ENCODE peak calls at places on chromosomes 12 and 14, in ten cellular contexts. F, T, I, P, R, H, A, Y, Z and S are unnamed samples.

GRCh38 chr12:49507139-49507538 is 31.7 kb upstream of the KCNH3 start:
- DNase-seq in F (no peak), T (no peak), I (no peak), P (no peak), R (peak; percentile 94), H (peak; percentile 89), A (peak; percentile 85), Y (no peak), Z (no peak), S (peak; percentile 79)

GRCh38 chr12:90152897-90153624 is 444.4 kb upstream of the ATP2B1 start:
- DNase-seq in F (peak; percentile 74), T (no peak), I (no peak), P (no peak), R (peak; percentile 9), H (no peak), A (peak; percentile 2), Y (no peak), Z (no peak), S (no peak)

GRCh38 chr12:126551882-126552281 is 1486.6 kb downstream of the AACS start:
- DNase-seq in F (no peak), T (no peak), I (no peak), P (no peak), R (no peak), H (no peak), A (no peak), Y (no peak), Z (no peak), S (no peak)

GRCh38 chr12:130714091-130714590 is 2.0 kb downstream of the RIMBP2 start:
- DNase-seq in F (peak; percentile 56), T (no peak), I (no peak), P (no peak), R (peak; percentile 4), H (no peak), A (no peak), Y (no peak), Z (no peak), S (no peak)

GRCh38 chr14:41062826-41063225 is 543.9 kb upstream of the LRFN5 start:
- DNase-seq in F (no peak), T (no peak), I (no peak), P (no peak), R (no peak), H (peak; percentile 56), A (no peak), Y (no peak), Z (no peak), S (no peak)

GRCh38 chr12:121786441-121786825 is 7.1 kb downstream of the RHOF start:
- DNase-seq in F (peak; percentile 83), T (peak; percentile 88), I (no peak), P (no peak), R (peak; percentile 64), H (peak; percentile 67), A (peak; percentile 96), Y (no peak), Z (no peak), S (peak; percentile 67)

GRCh38 chr12:126772171-126772864 is 1494.7 kb upstream of the TMEM132C start:
- DNase-seq in F (peak; percentile 25), T (no peak), I (no peak), P (no peak), R (peak; percentile 1), H (peak; percentile 64), A (no peak), Y (no peak), Z (no peak), S (peak; percentile 26)

GRCh38 chr12:92582466-92582865 is 120.3 kb upstream of the PLEKHG7 start:
- DNase-seq in F (no peak), T (no peak), I (no peak), P (no peak), R (no peak), H (no peak), A (no peak), Y (no peak), Z (no peak), S (no peak)

GRCh38 chr12:130249376-130249775 is 87.1 kb downstream of the FZD10 start:
- DNase-seq in F (peak; percentile 80), T (no peak), I (no peak), P (peak; percentile 52), R (no peak), H (no peak), A (no peak), Y (no peak), Z (peak; percentile 8), S (no peak)

GRCh38 chr14:101525646-101526527 is 35.4 kb upstream of the DIO3 start:
- DNase-seq in F (peak; percentile 75), T (no peak), I (no peak), P (no peak), R (no peak), H (no peak), A (no peak), Y (no peak), Z (no peak), S (no peak)

GRCh38 chr14:45135181-45135580 is 549 bp upstream of the FANCM start:
- DNase-seq in F (peak; percentile 25), T (no peak), I (no peak), P (peak; percentile 82), R (peak; percentile 60), H (peak; percentile 67), A (no peak), Y (no peak), Z (peak; percentile 33), S (no peak)

GRCh38 chr14:52422650-52423356 is 108.7 kb downstream of the PTGER2 start:
- DNase-seq in F (no peak), T (no peak), I (no peak), P (no peak), R (peak; percentile 12), H (no peak), A (peak; percentile 56), Y (no peak), Z (no peak), S (no peak)

GRCh38 chr12:47939009-47939601 is 24.3 kb upstream of the TMEM106C start:
- DNase-seq in F (no peak), T (no peak), I (peak; percentile 65), P (no peak), R (no peak), H (no peak), A (no peak), Y (no peak), Z (no peak), S (no peak)

GRCh38 chr12:6547987-6548386 is 7.9 kb downstream of the IFFO1 start:
- DNase-seq in F (peak; percentile 82), T (no peak), I (peak; percentile 55), P (no peak), R (peak; percentile 73), H (peak; percentile 79), A (peak; percentile 82), Y (no peak), Z (no peak), S (no peak)
- H3K4me3 ChIP-seq in F (no peak overlapping the region), T (no peak overlapping the region), I (no peak overlapping the region), P (no peak overlapping the region), R (no peak overlapping the region), H (no peak overlapping the region), A (no peak overlapping the region), Y (no peak overlapping the region), Z (no peak overlapping the region), S (peak overlapping the region; percentile 36)

GRCh38 chr12:3237154-3237520 is 160.0 kb downstream of the TSPAN9 start:
- DNase-seq in F (no peak), T (no peak), I (no peak), P (no peak), R (no peak), H (no peak), A (no peak), Y (no peak), Z (no peak), S (no peak)
- H3K4me3 ChIP-seq in F (no peak overlapping the region), T (no peak overlapping the region), I (peak overlapping the region; percentile 34), P (no peak overlapping the region), R (no peak overlapping the region), H (no peak overlapping the region), A (no peak overlapping the region), Y (no peak overlapping the region), Z (no peak overlapping the region), S (no peak overlapping the region)

GRCh38 chr12:12872139-12872933 is 19.0 kb upstream of the GPRC5A start:
- DNase-seq in F (peak; percentile 68), T (no peak), I (no peak), P (no peak), R (peak; percentile 79), H (peak; percentile 73), A (peak; percentile 79), Y (peak; percentile 63), Z (no peak), S (no peak)
- H3K4me3 ChIP-seq in F (no peak overlapping the region), T (no peak overlapping the region), I (no peak overlapping the region), P (no peak overlapping the region), R (no peak overlapping the region), H (no peak overlapping the region), A (no peak overlapping the region), Y (no peak overlapping the region), Z (no peak overlapping the region), S (no peak overlapping the region)

DNA sequence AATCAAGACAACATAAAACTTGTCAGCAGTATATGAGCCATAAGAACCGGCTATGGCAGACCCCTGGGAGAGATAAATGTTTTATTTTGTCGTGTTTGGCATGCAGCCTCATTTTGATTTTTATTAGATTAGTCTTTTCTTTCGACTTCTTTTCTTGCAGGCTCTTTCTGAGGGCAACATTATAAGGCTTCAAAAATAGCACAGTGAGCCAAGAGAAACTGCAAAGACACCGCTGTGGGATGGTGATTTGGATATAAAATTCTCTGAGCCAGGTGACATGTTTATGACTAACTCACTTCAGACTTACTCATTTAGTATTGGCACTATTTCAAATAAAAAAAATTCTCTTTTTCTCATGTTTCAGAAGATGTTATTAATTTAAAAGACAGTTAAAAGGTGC is 96.8 kb upstream of the PKP2 start:
- DNase-seq in F (no peak), T (no peak), I (no peak), P (no peak), R (no peak), H (no peak), A (no peak), Y (no peak), Z (no peak), S (no peak)
- H3K4me3 ChIP-seq in F (no peak overlapping the region), T (no peak overlapping the region), I (no peak overlapping the region), P (no peak overlapping the region), R (no peak overlapping the region), H (no peak overlapping the region), A (no peak overlapping the region), Y (no peak overlapping the region), Z (no peak overlapping the region), S (no peak overlapping the region)

GRCh38 chr14:91373591-91374245 is 43.9 kb downstream of the CCDC88C start:
- DNase-seq in F (no peak), T (no peak), I (no peak), P (peak; percentile 77), R (no peak), H (no peak), A (no peak), Y (no peak), Z (peak; percentile 74), S (no peak)
- H3K4me3 ChIP-seq in F (no peak overlapping the region), T (no peak overlapping the region), I (no peak overlapping the region), P (peak overlapping the region; percentile 11), R (no peak overlapping the region), H (no peak overlapping the region), A (no peak overlapping the region), Y (no peak overlapping the region), Z (peak overlapping the region; percentile 60), S (no peak overlapping the region)